ENCODE peak calls at places on chromosomes 16 and 17, in seven cellular contexts. E, K, J, G, H, I and F are unnamed samples.
A peak's percentile ranks its signal among the peaks of the same experiment; 100 is the strongest.

GRCh38 chr16:3789375-3790067 is 72.2 kb upstream of the TRAP1 start:
- DNase-seq in E (no peak), K (no peak), J (no peak), G (no peak), H (no peak), I (no peak), F (no peak)

GRCh38 chr16:85891033-85891775 is 7.8 kb upstream of the IRF8 start:
- DNase-seq in E (no peak), K (no peak), J (peak; percentile 81), G (no peak), H (no peak), I (no peak), F (no peak)

GRCh38 chr17:16477255-16477654 is 14.7 kb downstream of the LRRC75A start:
- DNase-seq in E (peak; percentile 38), K (peak; percentile 87), J (peak; percentile 75), G (peak; percentile 37), H (no peak), I (peak; percentile 90), F (peak; percentile 57)

GRCh38 chr17:63150994-63151464 is 185.0 kb downstream of the TANC2 start:
- DNase-seq in E (no peak), K (no peak), J (no peak), G (no peak), H (no peak), I (peak; percentile 54), F (no peak)

GRCh38 chr16:68972720-68973119 is 129.4 kb downstream of the TANGO6 start:
- DNase-seq in E (no peak), K (no peak), J (peak; percentile 51), G (no peak), H (no peak), I (peak; percentile 91), F (peak; percentile 59)

GRCh38 chr17:72121164-72122001 is 563 bp downstream of the SOX9 start:
- DNase-seq in E (peak; percentile 59), K (peak; percentile 72), J (peak; percentile 48), G (peak; percentile 36), H (no peak), I (peak; percentile 90), F (no peak)

GRCh38 chr16:14309906-14310305 is 238.8 kb downstream of the MRTFB start:
- DNase-seq in E (no peak), K (no peak), J (peak; percentile 68), G (no peak), H (no peak), I (peak; percentile 64), F (no peak)

GRCh38 chr16:69479806-69480205 is 55.4 kb downstream of the CYB5B start:
- DNase-seq in E (no peak), K (no peak), J (no peak), G (no peak), H (no peak), I (no peak), F (no peak)

GRCh38 chr17:82323514-82324234 is 6.3 kb upstream of the CD7 start:
- DNase-seq in E (no peak), K (no peak), J (no peak), G (no peak), H (no peak), I (no peak), F (no peak)

GRCh38 chr17:17343896-17344506 is 40.8 kb downstream of the NT5M start:
- DNase-seq in E (no peak), K (peak; percentile 15), J (no peak), G (no peak), H (peak; percentile 53), I (peak; percentile 39), F (no peak)

GRCh38 chr17:72358465-72358864 is 237.6 kb downstream of the SOX9 start:
- DNase-seq in E (no peak), K (no peak), J (peak; percentile 96), G (no peak), H (no peak), I (no peak), F (no peak)

GRCh38 chr16:51994597-51994996 is 552.3 kb downstream of the TOX3 start:
- DNase-seq in E (peak; percentile 96), K (no peak), J (peak; percentile 44), G (no peak), H (no peak), I (no peak), F (no peak)

GRCh38 chr17:50550661-50551432 is 3.9 kb downstream of the SPATA20 start:
- DNase-seq in E (peak; percentile 85), K (peak; percentile 95), J (peak; percentile 70), G (peak; percentile 79), H (no peak), I (peak; percentile 99), F (peak; percentile 88)

GRCh38 chr16:53773150-53773846 is 69.3 kb downstream of the FTO start:
- DNase-seq in E (peak; percentile 75), K (no peak), J (peak; percentile 74), G (no peak), H (no peak), I (peak; percentile 68), F (peak; percentile 40)

GRCh38 chr16:5438591-5438990 is 341.0 kb upstream of the EEF2KMT start:
- DNase-seq in E (no peak), K (no peak), J (no peak), G (no peak), H (no peak), I (no peak), F (no peak)

GRCh38 chr17:47413872-47414271 is 90.1 kb downstream of the EFCAB13 start:
- DNase-seq in E (no peak), K (no peak), J (no peak), G (no peak), H (no peak), I (no peak), F (no peak)

GRCh38 chr17:33778505-33779398 is 476.3 kb upstream of the CCL2 start:
- DNase-seq in E (peak; percentile 69), K (no peak), J (peak; percentile 49), G (peak; percentile 23), H (no peak), I (peak; percentile 85), F (peak; percentile 68)

GRCh38 chr16:80824623-80825364 is 20.4 kb upstream of the CDYL2 start:
- DNase-seq in E (peak; percentile 64), K (no peak), J (peak; percentile 76), G (no peak), H (no peak), I (peak; percentile 65), F (peak; percentile 73)

GRCh38 chr17:49556183-49556943 is 19.3 kb upstream of the NXPH3 start:
- DNase-seq in E (peak; percentile 71), K (peak; percentile 88), J (peak; percentile 88), G (peak; percentile 75), H (peak; percentile 78), I (peak; percentile 99), F (peak; percentile 86)

GRCh38 chr17:56835259-56835575 is 1.3 kb downstream of the DGKE start:
- DNase-seq in E (no peak), K (no peak), J (no peak), G (no peak), H (no peak), I (no peak), F (no peak)

DNA sequence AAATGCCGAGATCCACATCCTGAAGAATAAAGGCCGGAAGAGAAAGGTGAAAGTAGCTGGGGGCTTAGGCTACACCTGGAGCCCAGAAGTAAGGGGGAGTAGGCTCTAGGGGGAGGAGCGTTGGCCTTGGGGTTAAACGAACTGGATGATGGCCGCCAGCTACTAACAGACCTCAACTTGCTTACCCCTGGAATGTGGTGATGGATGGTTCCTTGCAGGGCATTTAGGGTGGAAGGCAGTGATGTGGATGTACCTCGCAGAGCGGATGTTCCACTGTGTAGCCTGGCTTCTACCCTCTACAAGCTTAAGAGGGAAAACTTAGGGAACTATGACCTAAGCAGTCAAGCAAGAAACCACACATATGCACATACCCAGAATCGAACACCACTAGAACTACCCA is 2.3 kb upstream of the MAZ start:
- DNase-seq in E (no peak), K (no peak), J (no peak), G (no peak), H (no peak), I (no peak), F (no peak)
- H3K27ac ChIP-seq in E (no peak overlapping the region), K (peak overlapping the region; percentile 91), J (no peak overlapping the region), G (peak overlapping the region; percentile 100), H (peak overlapping the region; percentile 98), I (no peak overlapping the region), F (peak overlapping the region; percentile 93)

GRCh38 chr16:1049113-1049975 is 23.2 kb upstream of the SSTR5 start:
- DNase-seq in E (no peak), K (no peak), J (no peak), G (no peak), H (no peak), I (no peak), F (no peak)
- H3K27ac ChIP-seq in E (no peak overlapping the region), K (no peak overlapping the region), J (no peak overlapping the region), G (no peak overlapping the region), H (no peak overlapping the region), I (no peak overlapping the region), F (no peak overlapping the region)

GRCh38 chr17:76541739-76542450 is 2.1 kb downstream of the PRCD start:
- DNase-seq in E (no peak), K (no peak), J (no peak), G (peak; percentile 5), H (no peak), I (no peak), F (no peak)
- H3K27ac ChIP-seq in E (no peak overlapping the region), K (no peak overlapping the region), J (no peak overlapping the region), G (no peak overlapping the region), H (no peak overlapping the region), I (no peak overlapping the region), F (no peak overlapping the region)

DNA sequence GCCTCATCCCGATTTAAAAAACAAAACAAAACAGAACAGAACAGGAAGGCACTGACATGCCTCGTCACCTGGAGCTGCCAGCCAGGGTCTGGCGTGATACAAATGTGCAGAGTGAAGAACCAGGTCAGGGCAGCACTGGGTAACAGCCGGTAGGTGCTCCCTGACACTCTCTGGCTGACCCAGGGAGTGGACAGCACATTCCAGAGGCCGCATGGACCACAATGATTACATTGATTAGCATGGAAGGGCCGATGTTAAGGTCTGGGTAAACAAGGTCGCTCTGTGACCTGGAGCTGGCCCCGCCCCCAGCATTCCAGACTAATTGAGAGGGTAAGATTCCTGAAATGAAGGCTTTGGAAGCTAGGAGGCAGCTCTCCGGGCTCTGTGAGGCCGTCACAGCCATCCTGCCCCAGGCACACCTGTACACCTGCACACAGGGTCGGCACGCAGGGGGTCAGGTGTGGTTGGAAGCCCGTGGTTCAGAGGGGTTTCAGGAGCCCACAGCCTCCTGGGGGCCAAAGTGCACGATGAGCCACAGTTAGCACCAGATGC is 21.4 kb downstream of the PIEZO1 start:
- DNase-seq in E (peak; percentile 54), K (no peak), J (no peak), G (no peak), H (no peak), I (peak; percentile 96), F (no peak)
- H3K27ac ChIP-seq in E (peak overlapping the region; percentile 50), K (peak overlapping the region; percentile 96), J (no peak overlapping the region), G (no peak overlapping the region), H (no peak overlapping the region), I (peak overlapping the region; percentile 55), F (no peak overlapping the region)

GRCh38 chr17:39618252-39618913 is 8.4 kb upstream of the PPP1R1B start:
- DNase-seq in E (no peak), K (no peak), J (peak; percentile 20), G (no peak), H (no peak), I (peak; percentile 78), F (no peak)
- H3K27ac ChIP-seq in E (peak overlapping the region; percentile 68), K (peak overlapping the region; percentile 67), J (no peak overlapping the region), G (peak overlapping the region; percentile 60), H (peak overlapping the region; percentile 58), I (no peak overlapping the region), F (no peak overlapping the region)

GRCh38 chr17:2025220-2025621 is at the start of gene RTN4RL1:
- DNase-seq in E (peak; percentile 78), K (peak; percentile 81), J (peak; percentile 88), G (peak; percentile 78), H (no peak), I (peak; percentile 90), F (peak; percentile 69)
- H3K27ac ChIP-seq in E (no peak within 1 kb of the TSS), K (no peak within 1 kb of the TSS), J (no peak within 1 kb of the TSS), G (peak within 1 kb of the TSS; percentile 80), H (peak within 1 kb of the TSS; percentile 28), I (no peak within 1 kb of the TSS), F (no peak within 1 kb of the TSS)